ENCODE peak calls at places on chromosomes 16 and 17, in four cellular contexts. One of them, this sample, is unnamed.

GRCh38 chr16:48536600-48537200 is 73.3 kb downstream of the N4BP1 start:
- DNase-seq in GM12878: no peak
- DNase-seq in HepG2: no peak
- DNase-seq in K562: no peak
- DNase-seq in this sample: no peak

GRCh38 chr16:65125322-65125721 is 3.5 kb upstream of the CDH11 start:
- DNase-seq in HepG2: peak
- DNase-seq in K562: no peak
- DNase-seq in GM12878: no peak
- DNase-seq in this sample: no peak

GRCh38 chr17:74579910-74580309 is 12.2 kb downstream of the CD300LD start:
- DNase-seq in GM12878: no peak
- DNase-seq in HepG2: no peak
- DNase-seq in K562: no peak
- DNase-seq in this sample: no peak

GRCh38 chr17:32870969-32871368 is 6.0 kb downstream of the MYO1D start:
- DNase-seq in HepG2: no peak
- DNase-seq in GM12878: no peak
- DNase-seq in K562: no peak
- DNase-seq in this sample: no peak

GRCh38 chr16:15897834-15898254 is 9.4 kb upstream of the CEP20 start:
- DNase-seq in K562: no peak
- DNase-seq in HepG2: no peak
- DNase-seq in GM12878: peak
- DNase-seq in this sample: no peak

GRCh38 chr16:53946745-53947386 is 242.9 kb downstream of the FTO start:
- DNase-seq in HepG2: no peak
- DNase-seq in K562: no peak
- DNase-seq in GM12878: no peak
- DNase-seq in this sample: no peak

GRCh38 chr17:48051706-48052486 is 3.7 kb downstream of the NFE2L1 start:
- DNase-seq in GM12878: no peak
- DNase-seq in K562: no peak
- DNase-seq in HepG2: peak
- DNase-seq in this sample: no peak

GRCh38 chr17:704111-704864 is 10.4 kb downstream of the VPS53 start:
- DNase-seq in HepG2: no peak
- DNase-seq in K562: no peak
- DNase-seq in GM12878: no peak
- DNase-seq in this sample: no peak

GRCh38 chr17:75077490-75078096 is 10.2 kb upstream of the SLC16A5 start:
- DNase-seq in K562: no peak
- DNase-seq in HepG2: no peak
- DNase-seq in GM12878: no peak
- DNase-seq in this sample: no peak

GRCh38 chr16:58306327-58306726 is 11.5 kb upstream of the PRSS54 start:
- DNase-seq in HepG2: peak
- DNase-seq in K562: no peak
- DNase-seq in GM12878: no peak
- DNase-seq in this sample: no peak

GRCh38 chr17:7893226-7893880 is 4.8 kb downstream of the CHD3 start:
- DNase-seq in K562: no peak
- DNase-seq in GM12878: no peak
- DNase-seq in HepG2: no peak
- DNase-seq in this sample: no peak

GRCh38 chr16:85600078-85600477 is 13.0 kb upstream of the GSE1 start:
- DNase-seq in K562: no peak
- DNase-seq in GM12878: no peak
- DNase-seq in HepG2: no peak
- DNase-seq in this sample: no peak

GRCh38 chr17:61002316-61002736 is 324.7 kb downstream of the BCAS3 start:
- DNase-seq in HepG2: peak
- DNase-seq in GM12878: no peak
- DNase-seq in K562: peak
- DNase-seq in this sample: peak

GRCh38 chr17:50957600-50958575 is 91.7 kb upstream of the TOB1 start:
- DNase-seq in GM12878: no peak
- DNase-seq in HepG2: no peak
- DNase-seq in K562: no peak
- DNase-seq in this sample: no peak

GRCh38 chr17:18257747-18258355 is 687 bp downstream of the FLII start:
- DNase-seq in GM12878: no peak
- DNase-seq in HepG2: peak
- DNase-seq in K562: peak
- DNase-seq in this sample: peak

GRCh38 chr17:74274060-74274702 is at the start of gene DNAI2:
- DNase-seq in HepG2: no peak
- DNase-seq in GM12878: no peak
- DNase-seq in K562: peak
- DNase-seq in this sample: no peak

GRCh38 chr17:19650826-19651225 is 2.3 kb downstream of the ALDH3A2 start:
- DNase-seq in HepG2: no peak
- DNase-seq in K562: no peak
- DNase-seq in GM12878: no peak
- DNase-seq in this sample: no peak

GRCh38 chr17:11506635-11507034 is 91.6 kb upstream of the DNAH9 start:
- DNase-seq in HepG2: peak
- DNase-seq in K562: no peak
- DNase-seq in GM12878: no peak
- DNase-seq in this sample: no peak

GRCh38 chr17:2087597-2088211 is 32.8 kb downstream of the HIC1 start:
- DNase-seq in GM12878: peak
- DNase-seq in HepG2: no peak
- DNase-seq in K562: no peak
- DNase-seq in this sample: no peak

GRCh38 chr16:66551362-66551761 is 1.0 kb upstream of the CKLF start:
- DNase-seq in K562: peak
- DNase-seq in HepG2: peak
- DNase-seq in GM12878: peak
- DNase-seq in this sample: peak

GRCh38 chr16:17395849-17396480 is 74.8 kb downstream of the XYLT1 start:
- DNase-seq in GM12878: no peak
- DNase-seq in K562: no peak
- DNase-seq in HepG2: no peak
- DNase-seq in this sample: no peak

GRCh38 chr16:85619089-85619850 is 6.1 kb downstream of the GSE1 start:
- DNase-seq in K562: no peak
- DNase-seq in HepG2: no peak
- DNase-seq in GM12878: no peak
- DNase-seq in this sample: no peak

GRCh38 chr17:34703533-34703932 is 124.2 kb downstream of the TMEM132E start:
- DNase-seq in K562: peak
- DNase-seq in GM12878: no peak
- DNase-seq in HepG2: peak
- DNase-seq in this sample: peak

GRCh38 chr16:67169642-67170167 is 633 bp upstream of the NOL3 start:
- DNase-seq in GM12878: no peak
- DNase-seq in HepG2: peak
- DNase-seq in K562: peak
- DNase-seq in this sample: peak

GRCh38 chr16:53952215-53953208 is 248.6 kb downstream of the FTO start:
- DNase-seq in GM12878: no peak
- DNase-seq in K562: no peak
- DNase-seq in HepG2: no peak
- DNase-seq in this sample: no peak

GRCh38 chr17:63840591-63841349 is 1.7 kb downstream of the SMARCD2 start:
- DNase-seq in GM12878: no peak
- DNase-seq in K562: no peak
- DNase-seq in HepG2: no peak
- DNase-seq in this sample: no peak

GRCh38 chr17:63837962-63838585 is 4.4 kb downstream of the SMARCD2 start:
- DNase-seq in HepG2: no peak
- DNase-seq in K562: no peak
- DNase-seq in GM12878: no peak
- DNase-seq in this sample: no peak

GRCh38 chr17:63836811-63837210 is 5.7 kb downstream of the SMARCD2 start:
- DNase-seq in HepG2: no peak
- DNase-seq in GM12878: no peak
- DNase-seq in K562: no peak
- DNase-seq in this sample: no peak

GRCh38 chr17:63837480-63837879 is 5.0 kb downstream of the SMARCD2 start:
- DNase-seq in GM12878: no peak
- DNase-seq in HepG2: no peak
- DNase-seq in K562: no peak
- DNase-seq in this sample: no peak

GRCh38 chr17:63838586-63839184 is 3.8 kb downstream of the SMARCD2 start:
- DNase-seq in GM12878: no peak
- DNase-seq in HepG2: no peak
- DNase-seq in K562: no peak
- DNase-seq in this sample: no peak
- TF ChIP-seq TARDBP in GM12878: no peak
- TF ChIP-seq TARDBP in HepG2: no peak
- TF ChIP-seq TARDBP in K562: no peak
- TF ChIP-seq TARDBP in this sample: no peak

DNA sequence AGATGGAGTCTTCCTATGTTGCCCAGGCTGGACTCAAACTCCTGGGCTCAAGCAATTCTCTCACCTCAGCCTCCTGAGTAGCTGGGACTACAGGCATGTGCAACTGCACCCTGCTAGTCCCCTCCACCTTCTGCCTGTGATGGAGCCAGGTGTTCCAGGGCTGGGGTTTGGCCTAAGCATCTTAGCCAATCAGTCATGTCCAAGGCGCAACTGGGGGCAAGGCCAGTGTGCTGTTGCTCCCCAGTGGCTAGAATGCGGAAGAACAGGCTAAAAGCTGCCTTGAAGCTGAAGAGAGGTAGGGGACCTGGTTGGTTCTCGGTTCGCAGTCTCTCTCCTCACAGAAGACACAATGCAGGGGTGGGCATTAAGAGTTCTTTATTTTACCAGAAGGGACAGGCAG is 18.6 kb downstream of the FLOT2 start:
- DNase-seq in K562: peak
- DNase-seq in HepG2: peak
- DNase-seq in GM12878: no peak
- DNase-seq in this sample: peak
- TF ChIP-seq FOXM1 in K562: no peak
- TF ChIP-seq FOXM1 in HepG2: no peak
- TF ChIP-seq FOXM1 in GM12878: no peak
- TF ChIP-seq FOXM1 in this sample: no peak

DNA sequence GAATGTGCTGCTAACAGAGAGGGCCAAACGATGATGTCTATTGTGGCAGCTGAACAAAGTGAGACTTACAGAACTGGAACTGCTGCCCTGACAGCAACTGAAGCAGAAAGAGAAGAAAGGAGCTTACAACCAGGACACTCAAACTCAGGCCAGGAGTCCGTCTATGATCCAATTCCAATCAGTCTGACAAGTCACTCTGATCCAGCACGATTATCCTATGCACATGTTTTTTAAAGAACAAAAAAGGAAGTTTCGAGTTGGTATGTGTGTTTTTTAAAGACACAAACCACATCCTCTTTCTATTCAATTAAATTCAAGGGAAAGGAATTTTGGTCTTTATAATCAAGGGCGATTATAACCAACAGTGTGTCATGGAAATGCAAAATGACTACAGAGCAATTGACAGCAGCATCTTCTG is 42.4 kb upstream of the MTMR4 start:
- DNase-seq in GM12878: no peak
- DNase-seq in HepG2: no peak
- DNase-seq in K562: no peak
- DNase-seq in this sample: no peak
- TF ChIP-seq BHLHE40 in GM12878: peak
- TF ChIP-seq BHLHE40 in HepG2: no peak
- TF ChIP-seq BHLHE40 in K562: no peak
- TF ChIP-seq BHLHE40 in this sample: no peak

DNA sequence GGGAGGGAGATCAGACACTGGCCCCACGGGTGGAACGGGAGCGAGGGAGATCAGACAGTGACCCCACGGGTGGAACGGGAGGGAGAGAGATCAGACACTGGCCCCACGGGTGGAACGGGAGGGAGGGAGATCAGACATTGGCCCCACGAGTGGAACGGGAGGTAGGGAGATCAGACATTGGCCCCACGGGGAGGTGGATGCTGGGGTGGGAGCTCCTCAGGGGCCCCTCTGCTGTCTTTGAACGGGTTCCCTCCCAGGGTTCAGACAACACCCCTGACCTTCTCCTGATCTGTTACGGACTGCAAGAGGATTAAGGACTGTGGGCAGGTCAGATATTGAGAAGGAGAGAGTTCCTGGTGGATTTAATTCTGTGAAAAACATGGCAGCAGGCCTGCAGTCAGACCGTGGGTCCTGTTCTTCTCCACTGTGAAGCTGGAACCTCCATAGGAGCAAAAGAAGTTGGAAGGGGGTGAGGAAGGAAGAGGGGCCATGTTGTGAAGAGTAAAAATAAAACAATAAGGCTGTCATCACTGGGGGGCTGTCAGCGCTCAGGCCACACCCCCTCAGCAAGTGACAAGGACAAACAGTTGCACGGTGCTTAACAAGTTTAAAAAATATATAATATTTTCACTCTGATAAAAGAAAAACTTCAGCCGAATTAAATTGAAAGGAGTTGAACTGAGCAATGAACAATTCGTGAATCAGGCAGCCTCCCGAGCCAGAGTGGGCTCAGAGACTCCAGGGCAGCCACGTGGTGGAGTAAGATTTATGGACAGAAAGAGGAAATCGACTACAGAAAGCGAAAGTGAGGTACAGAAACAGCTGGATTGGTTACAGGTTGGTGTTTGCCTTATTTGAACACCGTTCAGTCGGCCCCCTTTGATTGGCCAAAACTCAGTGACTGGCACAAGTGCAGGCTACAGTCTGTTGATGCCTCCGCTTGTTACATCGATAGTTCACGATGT is 348.7 kb upstream of the TNRC6C start:
- DNase-seq in K562: no peak
- DNase-seq in HepG2: peak
- DNase-seq in GM12878: peak
- DNase-seq in this sample: no peak
- TF ChIP-seq TARDBP in K562: no peak
- TF ChIP-seq TARDBP in HepG2: no peak
- TF ChIP-seq TARDBP in GM12878: no peak
- TF ChIP-seq TARDBP in this sample: no peak

GRCh38 chr16:25886598-25886997 is 194.8 kb downstream of the HS3ST4 start:
- DNase-seq in HepG2: no peak
- DNase-seq in GM12878: no peak
- DNase-seq in K562: no peak
- DNase-seq in this sample: no peak
- TF ChIP-seq FOXM1 in HepG2: no peak
- TF ChIP-seq FOXM1 in GM12878: no peak
- TF ChIP-seq FOXM1 in K562: no peak
- TF ChIP-seq FOXM1 in this sample: no peak